ENCODE peak calls at places on chromosomes 16 and 17, in six cellular contexts. W is lower lobe of right lung, F is breast epithelium, Q is RPMI7951, N is IMR-90, R is non-pigmented ciliary epithelial cell. Z is an unnamed sample.

GRCh38 chr16:12729448-12729847 is 74.2 kb downstream of the CPPED1 start:
- DNase-seq in F (no peak), W (no peak), N (peak), Q (peak), R (peak), Z (peak)

GRCh38 chr17:57849163-57849873 is 526 bp downstream of the MRPS23 start:
- DNase-seq in F (no peak), N (no peak), W (no peak), R (no peak), Q (no peak), Z (no peak)

GRCh38 chr17:77800832-77801231 is 157.7 kb upstream of the TNRC6C start:
- DNase-seq in W (peak), N (no peak), Q (no peak), R (no peak), F (no peak), Z (no peak)

GRCh38 chr17:42322382-42323267 is 34.3 kb downstream of the STAT5A start:
- DNase-seq in Q (peak), W (peak), F (peak), R (peak), N (peak), Z (peak)

GRCh38 chr16:85612801-85613608 is at the start of gene GSE1:
- DNase-seq in R (no peak), W (peak), Q (peak), N (peak), F (peak), Z (peak)

GRCh38 chr16:64398795-64399194 is 723.1 kb downstream of the CDH11 start:
- DNase-seq in W (no peak), Q (no peak), N (peak), R (no peak), F (no peak), Z (no peak)

GRCh38 chr16:1899641-1900451 is 18.4 kb downstream of the HS3ST6 start:
- DNase-seq in R (no peak), W (no peak), F (no peak), N (no peak), Q (no peak), Z (no peak)

GRCh38 chr17:62716834-62717588 is 89.5 kb downstream of the MRC2 start:
- DNase-seq in W (no peak), N (no peak), R (no peak), F (no peak), Q (no peak), Z (no peak)

GRCh38 chr17:34246872-34247271 is 8.2 kb upstream of the CCL2 start:
- DNase-seq in F (no peak), W (no peak), N (no peak), Q (no peak), R (no peak), Z (no peak)

GRCh38 chr16:889586-889985 is 81.2 kb downstream of the LMF1 start:
- DNase-seq in W (no peak), R (no peak), Q (no peak), N (no peak), F (no peak), Z (no peak)

GRCh38 chr16:70804729-70805169 is 3.8 kb upstream of the VAC14 start:
- DNase-seq in N (no peak), Q (no peak), W (no peak), R (no peak), F (no peak), Z (no peak)

GRCh38 chr17:38578229-38578628 is 27.5 kb downstream of the SRCIN1 start:
- DNase-seq in F (no peak), R (no peak), Q (peak), W (no peak), N (no peak), Z (no peak)

GRCh38 chr17:13727441-13728171 is 125.9 kb upstream of the HS3ST3A1 start:
- DNase-seq in Q (peak), F (no peak), N (peak), R (peak), W (no peak), Z (peak)

GRCh38 chr17:32913593-32913992 is 14.4 kb upstream of the TMEM98 start:
- DNase-seq in R (no peak), F (no peak), W (no peak), N (no peak), Q (no peak), Z (no peak)

GRCh38 chr17:19456016-19456927 is 45.2 kb downstream of the RNF112 start:
- DNase-seq in N (no peak), R (no peak), F (no peak), W (no peak), Q (no peak), Z (no peak)

GRCh38 chr16:22782299-22782698 is 31.7 kb upstream of the HS3ST2 start:
- DNase-seq in Q (no peak), R (no peak), N (no peak), W (no peak), F (no peak), Z (no peak)

GRCh38 chr17:44968225-44969143 is at the start of gene C1QL1:
- DNase-seq in W (peak), R (no peak), N (peak), Q (peak), F (peak), Z (peak)

GRCh38 chr16:15874745-15875314 is 13.6 kb downstream of the CEP20 start:
- DNase-seq in R (no peak), W (no peak), N (peak), Q (peak), F (peak), Z (peak)

GRCh38 chr17:8273884-8274444 is 14.5 kb upstream of the RANGRF start:
- DNase-seq in F (no peak), N (no peak), R (no peak), Q (no peak), W (no peak), Z (no peak)

GRCh38 chr17:73645050-73645871 is 1.0 kb upstream of the SDK2 start:
- DNase-seq in F (no peak), R (no peak), Q (peak), W (no peak), N (no peak), Z (no peak)

GRCh38 chr16:81861503-81861902 is 82.4 kb downstream of the PLCG2 start:
- DNase-seq in N (no peak), W (no peak), R (no peak), F (peak), Q (peak), Z (no peak)

GRCh38 chr17:49003557-49004511 is 6.6 kb downstream of the IGF2BP1 start:
- DNase-seq in Q (peak), R (no peak), N (peak), W (no peak), F (no peak), Z (no peak)

GRCh38 chr16:12323007-12323699 is 346.6 kb downstream of the SNX29 start:
- DNase-seq in W (no peak), F (no peak), N (no peak), R (no peak), Q (peak), Z (no peak)

GRCh38 chr16:287298-287811 is 4.4 kb downstream of the PDIA2 start:
- DNase-seq in N (no peak), F (no peak), R (no peak), W (no peak), Q (no peak), Z (no peak)

GRCh38 chr17:199806-200603 is 18.6 kb upstream of the DOC2B start:
- DNase-seq in R (no peak), F (no peak), W (peak), Q (no peak), N (no peak), Z (no peak)

GRCh38 chr16:87854053-87854906 is 15.0 kb downstream of the SLC7A5 start:
- DNase-seq in W (no peak), N (no peak), Q (peak), F (no peak), R (no peak), Z (no peak)

GRCh38 chr17:18960241-18960665 is 8.3 kb downstream of the SLC5A10 start:
- DNase-seq in W (peak), R (no peak), N (no peak), F (no peak), Q (no peak), Z (no peak)

Z was measured in HS-5.